ENCODE peak calls at places on chromosomes 6 and 20, in seven cellular contexts. V is neural crest cell; Q is germinal center; A is stimulated activated CD8-positive, alpha-beta memory T cell treated with anti-CD3 and anti-CD28 coated beads, Interleukin-15, amount 100 ng/mL, for 1 hour; F is activated CD8-positive, alpha-beta T cell treated with anti-CD3 and anti-CD28 coated beads, Interleukin-2, amount 10 ng/mL, durations not matched to agents 7 days and 5 days; P is brain pericyte; N is ecto neural progenitor cell. K is an unnamed sample.

GRCh38 chr6:1839315-1839714 is 229.6 kb downstream of the FOXC1 start:
- DNase-seq in A (no peak), P (no peak), N (no peak), F (no peak), V (no peak), Q (no peak), K (no peak)

GRCh38 chr6:132198896-132199295 is 202.4 kb downstream of the MOXD1 start:
- DNase-seq in Q (no peak), A (no peak), N (no peak), P (peak), V (no peak), F (no peak), K (no peak)

GRCh38 chr20:7375905-7376304 is 564.4 kb downstream of the HAO1 start:
- DNase-seq in V (no peak), A (no peak), N (no peak), F (no peak), Q (peak), P (no peak), K (no peak)

GRCh38 chr6:158799051-158799792 is 19.9 kb downstream of the EZR start:
- DNase-seq in P (no peak), A (no peak), Q (no peak), F (no peak), N (no peak), V (no peak), K (peak)

GRCh38 chr20:52031206-52031573 is 160.4 kb downstream of the ZFP64 start:
- DNase-seq in P (no peak), F (no peak), A (no peak), N (no peak), Q (no peak), V (no peak), K (no peak)

GRCh38 chr20:13554076-13554475 is 84.7 kb downstream of the TASP1 start:
- DNase-seq in N (no peak), A (no peak), P (no peak), Q (no peak), F (no peak), V (no peak), K (no peak)

GRCh38 chr6:52422156-52422555 is 2.0 kb downstream of the EFHC1 start:
- DNase-seq in N (no peak), Q (no peak), F (no peak), P (no peak), A (no peak), V (no peak), K (no peak)

GRCh38 chr6:162683135-162683534 is 44.4 kb downstream of the PRKN start:
- DNase-seq in F (no peak), V (no peak), Q (no peak), N (no peak), A (no peak), P (no peak), K (no peak)

GRCh38 chr6:125363360-125364121 is 61.8 kb upstream of the HDDC2 start:
- DNase-seq in A (no peak), P (peak), Q (no peak), F (no peak), N (peak), V (peak), K (peak)

GRCh38 chr20:53914091-53914860 is 156.1 kb downstream of the BCAS1 start:
- DNase-seq in A (no peak), N (no peak), Q (no peak), F (no peak), V (no peak), P (no peak), K (no peak)

GRCh38 chr6:21309791-21310190 is 283.8 kb upstream of the SOX4 start:
- DNase-seq in F (no peak), P (no peak), A (no peak), V (peak), Q (no peak), N (no peak), K (no peak)

GRCh38 chr6:93419304-93420162 is at the start of gene EPHA7:
- DNase-seq in N (peak), V (peak), Q (peak), F (peak), P (peak), A (no peak), K (peak)

GRCh38 chr6:132513821-132514545 is 1.1 kb upstream of the STX7 start:
- DNase-seq in V (no peak), Q (no peak), N (no peak), P (no peak), A (no peak), F (no peak), K (no peak)

GRCh38 chr20:31517373-31517772 is 3.1 kb downstream of the HM13 start:
- DNase-seq in N (peak), F (peak), V (peak), P (no peak), Q (no peak), A (no peak), K (no peak)